ENCODE peak calls at places on chromosome 22, in eight cellular contexts. Z is lower lobe of right lung; W is frontal cortex; U is T-helper 2 cell; C is activated naive CD8-positive, alpha-beta T cell treated with anti-CD3 and anti-CD28 coated beads, Interleukin-2, amount 50 U/mL, for 24 hours; L is small intestine; F is H9; Q is amniotic epithelial cell. T is an unnamed sample.
A peak's percentile ranks its signal among the peaks of the same experiment; 100 is the strongest.

GRCh38 chr22:33757041-33757440 is 163.2 kb downstream of the LARGE1 start:
- DNase-seq in Z (no peak), W (no peak), U (no peak), C (no peak), L (no peak), F (no peak), Q (no peak), T (no peak)

GRCh38 chr22:30026751-30027150 is 53.5 kb upstream of the HORMAD2 start:
- DNase-seq in Z (no peak), W (no peak), U (no peak), C (no peak), L (no peak), F (no peak), Q (no peak), T (no peak)

GRCh38 chr22:44648821-44649566 is 53.0 kb upstream of the PRR5 start:
- DNase-seq in Z (peak; percentile 32), W (no peak), U (no peak), C (no peak), L (no peak), F (no peak), Q (peak; percentile 86), T (peak; percentile 53)

GRCh38 chr22:22429374-22430108 is 79.0 kb downstream of the ZNF280B start:
- DNase-seq in Z (no peak), W (no peak), U (no peak), C (no peak), L (no peak), F (no peak), Q (no peak), T (no peak)

GRCh38 chr22:49019737-49020136 is 807.9 kb downstream of the BRD1 start:
- DNase-seq in Z (no peak), W (no peak), U (no peak), C (no peak), L (no peak), F (peak; percentile 8), Q (no peak), T (peak; percentile 51)

GRCh38 chr22:40444483-40444787 is 74.0 kb downstream of the SGSM3 start:
- DNase-seq in Z (no peak), W (no peak), U (no peak), C (no peak), L (no peak), F (no peak), Q (no peak), T (no peak)

GRCh38 chr22:41983516-41983915 is 14.3 kb downstream of the SEPTIN3 start:
- DNase-seq in Z (no peak), W (no peak), U (no peak), C (no peak), L (no peak), F (no peak), Q (peak; percentile 11), T (no peak)

GRCh38 chr22:44530106-44530505 is 32.1 kb upstream of the RTL6 start:
- DNase-seq in Z (no peak), W (no peak), U (no peak), C (no peak), L (no peak), F (peak; percentile 3), Q (peak; percentile 19), T (no peak)

GRCh38 chr22:37735054-37735453 is 38.2 kb downstream of the TRIOBP start:
- DNase-seq in Z (peak; percentile 67), W (peak; percentile 67), U (no peak), C (no peak), L (peak; percentile 32), F (peak; percentile 77), Q (no peak), T (no peak)

GRCh38 chr22:26471522-26471921 is 12.1 kb downstream of the HPS4 start:
- DNase-seq in Z (no peak), W (no peak), U (no peak), C (no peak), L (no peak), F (no peak), Q (peak; percentile 74), T (no peak)

GRCh38 chr22:20229916-20230775 is 38.0 kb downstream of the RTN4R start:
- DNase-seq in Z (no peak), W (peak; percentile 53), U (no peak), C (no peak), L (no peak), F (no peak), Q (no peak), T (no peak)

GRCh38 chr22:39710380-39711117 is 140.0 kb downstream of the CACNA1I start:
- DNase-seq in Z (no peak), W (no peak), U (no peak), C (no peak), L (peak; percentile 18), F (no peak), Q (no peak), T (no peak)

GRCh38 chr22:39318507-39319283 is 728 bp downstream of the RPL3 start:
- DNase-seq in Z (no peak), W (no peak), U (no peak), C (no peak), L (peak; percentile 56), F (no peak), Q (no peak), T (no peak)

GRCh38 chr22:36156515-36157419 is 3.8 kb downstream of the APOL3 start:
- DNase-seq in Z (peak; percentile 77), W (peak; percentile 58), U (peak; percentile 68), C (peak; percentile 84), L (peak; percentile 86), F (peak; percentile 56), Q (peak; percentile 78), T (no peak)

GRCh38 chr22:22119003-22119402 is 125.6 kb upstream of the VPREB1 start:
- DNase-seq in Z (no peak), W (no peak), U (no peak), C (no peak), L (no peak), F (no peak), Q (no peak), T (no peak)

GRCh38 chr22:44137415-44137814 is 43.3 kb upstream of the PARVG start:
- DNase-seq in Z (no peak), W (no peak), U (no peak), C (no peak), L (no peak), F (no peak), Q (no peak), T (peak; percentile 34)

GRCh38 chr22:44707752-44708151 is 5.7 kb downstream of the PRR5 start:
- DNase-seq in Z (no peak), W (no peak), U (no peak), C (no peak), L (no peak), F (no peak), Q (no peak), T (no peak)

GRCh38 chr22:39179841-39180335 is 27.4 kb upstream of the CBX7 start:
- DNase-seq in Z (no peak), W (no peak), U (no peak), C (no peak), L (no peak), F (peak; percentile 76), Q (no peak), T (peak; percentile 64)

GRCh38 chr22:40638261-40638660 is 1.7 kb upstream of the MRTFA start:
- DNase-seq in Z (no peak), W (no peak), U (no peak), C (no peak), L (no peak), F (no peak), Q (no peak), T (peak; percentile 50)

GRCh38 chr22:42300286-42301071 is 30.0 kb upstream of the TCF20 start:
- DNase-seq in Z (no peak), W (no peak), U (peak; percentile 22), C (peak; percentile 30), L (peak; percentile 77), F (peak; percentile 63), Q (no peak), T (no peak)

GRCh38 chr22:30565341-30565740 is 9.1 kb downstream of the GAL3ST1 start:
- DNase-seq in Z (no peak), W (no peak), U (no peak), C (no peak), L (no peak), F (no peak), Q (peak; percentile 61), T (no peak)

GRCh38 chr22:20522134-20522827 is 14.9 kb downstream of the MED15 start:
- DNase-seq in Z (peak; percentile 6), W (no peak), U (no peak), C (no peak), L (no peak), F (no peak), Q (no peak), T (no peak)

GRCh38 chr22:37855462-37855861 is 6.2 kb downstream of the EIF3L start:
- DNase-seq in Z (no peak), W (no peak), U (no peak), C (no peak), L (no peak), F (no peak), Q (no peak), T (no peak)

GRCh38 chr22:45580703-45581381 is 78.2 kb downstream of the FBLN1 start:
- DNase-seq in Z (peak; percentile 41), W (no peak), U (no peak), C (no peak), L (no peak), F (no peak), Q (peak; percentile 51), T (peak; percentile 49)

GRCh38 chr22:39620924-39621690 is 50.6 kb downstream of the CACNA1I start:
- DNase-seq in Z (no peak), W (no peak), U (no peak), C (no peak), L (no peak), F (no peak), Q (no peak), T (no peak)

GRCh38 chr22:23696326-23696851 is 5.6 kb downstream of the RGL4 start:
- DNase-seq in Z (peak; percentile 66), W (no peak), U (peak; percentile 62), C (peak; percentile 72), L (peak; percentile 58), F (no peak), Q (peak; percentile 52), T (peak; percentile 85)

GRCh38 chr22:39278040-39278439 is 33.3 kb upstream of the PDGFB start:
- DNase-seq in Z (no peak), W (no peak), U (no peak), C (no peak), L (no peak), F (no peak), Q (peak; percentile 53), T (peak; percentile 84)

GRCh38 chr22:20223421-20224245 is 44.5 kb downstream of the RTN4R start:
- DNase-seq in Z (no peak), W (no peak), U (no peak), C (no peak), L (no peak), F (no peak), Q (no peak), T (no peak)

GRCh38 chr22:47846206-47846605 is 1083.8 kb downstream of the TBC1D22A start:
- DNase-seq in Z (no peak), W (no peak), U (no peak), C (no peak), L (no peak), F (no peak), Q (no peak), T (no peak)

GRCh38 chr22:17974087-17974486 is 50.3 kb downstream of the MICAL3 start:
- DNase-seq in Z (no peak), W (no peak), U (no peak), C (no peak), L (no peak), F (no peak), Q (peak; percentile 77), T (no peak)

GRCh38 chr22:35313311-35314121 is 13.8 kb downstream of the TOM1 start:
- DNase-seq in Z (no peak), W (no peak), U (no peak), C (no peak), L (peak; percentile 59), F (no peak), Q (peak; percentile 69), T (no peak)

GRCh38 chr22:44068422-44069191 is 44.5 kb downstream of the PARVB start:
- DNase-seq in Z (peak; percentile 75), W (no peak), U (no peak), C (peak; percentile 20), L (no peak), F (no peak), Q (no peak), T (no peak)

GRCh38 chr22:29310863-29311339 is 4.5 kb downstream of the GAS2L1 start:
- DNase-seq in Z (peak; percentile 95), W (peak; percentile 99), U (peak; percentile 14), C (peak; percentile 81), L (peak; percentile 76), F (peak; percentile 84), Q (peak; percentile 93), T (peak; percentile 99)

GRCh38 chr22:44312766-44313165 is at the start of gene SHISAL1:
- DNase-seq in Z (no peak), W (no peak), U (no peak), C (no peak), L (no peak), F (no peak), Q (peak; percentile 33), T (no peak)